ENCODE peak calls at places on chromosomes 1 and 21, in six cellular contexts. T is CD4-positive, CD25-positive, alpha-beta regulatory T cell; L is uterus; S is neuronal stem cell; W is breast epithelium; A is effector memory CD4-positive, alpha-beta T cell. J is an unnamed sample.

GRCh38 chr21:39662411-39662953 is 49.7 kb downstream of the B3GALT5 start:
- DNase-seq in T (no peak), L (no peak), S (no peak), W (no peak), A (no peak), J (no peak)

GRCh38 chr1:155323729-155324040 is 3.0 kb downstream of the RUSC1 start:
- DNase-seq in T (peak), L (peak), S (peak), W (peak), A (peak), J (peak)

GRCh38 chr1:17167783-17168479 is 37.0 kb upstream of the PADI1 start:
- DNase-seq in T (no peak), L (no peak), S (no peak), W (no peak), A (no peak), J (no peak)

GRCh38 chr1:4594286-4594991 is 60.0 kb upstream of the AJAP1 start:
- DNase-seq in T (no peak), L (no peak), S (no peak), W (no peak), A (no peak), J (no peak)

GRCh38 chr1:175600721-175601440 is 142.5 kb downstream of the TNR start:
- DNase-seq in T (no peak), L (no peak), S (no peak), W (no peak), A (no peak), J (peak)

GRCh38 chr1:224047538-224047937 is 66.4 kb upstream of the FBXO28 start:
- DNase-seq in T (no peak), L (no peak), S (no peak), W (no peak), A (no peak), J (no peak)

GRCh38 chr1:158285756-158286241 is 3.9 kb upstream of the CD1C start:
- DNase-seq in T (no peak), L (no peak), S (no peak), W (no peak), A (no peak), J (peak)

GRCh38 chr1:45669379-45669778 is 17.0 kb downstream of the GPBP1L1 start:
- DNase-seq in T (no peak), L (no peak), S (no peak), W (no peak), A (no peak), J (no peak)

GRCh38 chr1:234214129-234214910 is 158.9 kb upstream of the COA6 start:
- DNase-seq in T (peak), L (no peak), S (peak), W (peak), A (no peak), J (peak)

GRCh38 chr1:200337831-200338230 is 72.0 kb downstream of the ZNF281 start:
- DNase-seq in T (no peak), L (no peak), S (no peak), W (no peak), A (no peak), J (no peak)

GRCh38 chr1:200336111-200336845 is 73.6 kb downstream of the ZNF281 start:
- DNase-seq in T (no peak), L (no peak), S (no peak), W (no peak), A (no peak), J (no peak)

GRCh38 chr1:200334661-200335256 is 75.1 kb downstream of the ZNF281 start:
- DNase-seq in T (no peak), L (no peak), S (no peak), W (no peak), A (no peak), J (no peak)

GRCh38 chr1:200337410-200337809 is 72.4 kb downstream of the ZNF281 start:
- DNase-seq in T (no peak), L (no peak), S (no peak), W (no peak), A (no peak), J (no peak)

DNA sequence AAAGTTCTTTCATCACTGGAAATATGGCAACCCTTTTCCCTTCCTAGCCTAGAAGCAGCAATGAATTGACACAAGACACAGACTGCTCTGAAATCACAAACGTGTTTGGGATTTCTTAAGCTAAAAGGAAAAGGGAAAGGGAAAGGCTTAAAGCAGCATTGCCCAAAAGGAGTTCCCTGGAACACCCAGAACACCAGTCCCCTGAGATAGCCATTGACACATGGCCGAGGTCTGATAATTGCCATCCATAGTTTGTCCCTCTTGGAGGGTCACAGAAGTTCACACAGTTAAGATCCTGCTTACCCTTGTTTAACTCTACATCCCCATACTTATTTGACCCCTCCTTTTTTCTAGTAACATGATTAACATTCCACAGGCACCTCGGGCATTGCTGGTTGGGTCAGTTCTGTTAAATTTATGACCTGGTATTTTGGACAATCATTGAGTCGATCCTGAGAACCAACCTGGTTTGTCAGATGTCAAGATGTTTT is 72.9 kb downstream of the ZNF281 start:
- DNase-seq in T (no peak), L (no peak), S (no peak), W (no peak), A (no peak), J (no peak)
- H3K4me3 ChIP-seq in T (peak), L (no peak), S (no peak), W (no peak), A (no peak), J (no peak)

GRCh38 chr1:220251272-220251671 is 21.0 kb downstream of the RAB3GAP2 start:
- DNase-seq in T (no peak), L (no peak), S (no peak), W (no peak), A (no peak), J (no peak)

GRCh38 chr1:220249522-220249921 is 22.7 kb downstream of the RAB3GAP2 start:
- DNase-seq in T (no peak), L (no peak), S (no peak), W (no peak), A (no peak), J (no peak)

DNA sequence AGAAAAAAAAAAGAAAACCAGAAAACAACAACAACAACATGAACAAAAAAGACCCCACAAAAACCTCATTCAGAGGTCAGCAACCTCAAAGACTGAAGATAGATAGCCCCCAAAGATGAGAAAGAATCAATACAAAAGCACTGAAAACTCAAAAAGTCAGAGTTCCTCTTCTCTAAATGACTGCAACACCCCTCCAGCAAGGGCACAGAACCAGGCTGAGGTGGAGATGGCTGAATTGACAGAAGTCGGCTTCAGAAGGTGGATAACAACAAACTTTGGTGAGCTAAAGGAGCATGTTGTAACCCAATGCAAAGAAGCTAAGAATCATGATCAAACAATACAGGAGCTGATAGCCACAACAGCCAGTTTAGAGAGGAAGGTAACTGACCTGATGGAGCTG is 17.0 kb downstream of the RAB3GAP2 start:
- DNase-seq in T (no peak), L (no peak), S (no peak), W (no peak), A (no peak), J (no peak)
- H3K4me3 ChIP-seq in T (no peak), L (no peak), S (no peak), W (no peak), A (no peak), J (no peak)

GRCh38 chr1:54407957-54408700 is 1.9 kb upstream of the SSBP3 start:
- DNase-seq in T (no peak), L (peak), S (no peak), W (no peak), A (no peak), J (no peak)
- H3K4me3 ChIP-seq in T (peak), L (no peak), S (peak), W (peak), A (no peak), J (no peak)

GRCh38 chr1:173508541-173508940 is 31.4 kb downstream of the PRDX6 start:
- DNase-seq in T (no peak), L (no peak), S (no peak), W (no peak), A (no peak), J (no peak)

GRCh38 chr1:173507205-173507846 is 30.2 kb downstream of the PRDX6 start:
- DNase-seq in T (no peak), L (no peak), S (peak), W (no peak), A (no peak), J (no peak)

GRCh38 chr1:173506437-173506836 is 29.3 kb downstream of the PRDX6 start:
- DNase-seq in T (no peak), L (no peak), S (no peak), W (no peak), A (no peak), J (no peak)

GRCh38 chr1:173509797-173510196 is 32.7 kb downstream of the PRDX6 start:
- DNase-seq in T (no peak), L (no peak), S (no peak), W (no peak), A (no peak), J (no peak)

DNA sequence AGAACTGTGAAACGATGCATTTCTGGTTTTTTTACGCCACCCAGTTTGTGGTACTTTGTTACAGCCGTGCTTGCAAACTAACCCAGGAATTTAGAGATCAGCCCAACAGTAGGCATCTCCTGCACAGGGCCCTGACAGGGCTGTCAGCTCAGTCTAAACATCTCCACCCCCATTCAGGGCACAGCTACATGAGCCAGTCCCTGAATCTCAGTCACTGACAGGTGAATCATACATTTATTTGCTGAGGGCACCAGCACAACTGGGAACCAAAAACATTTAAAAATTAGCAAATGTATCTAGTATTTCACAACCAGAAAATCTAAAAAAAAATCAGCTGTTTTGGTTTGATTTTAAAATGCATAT is 30.7 kb downstream of the PRDX6 start:
- DNase-seq in T (no peak), L (no peak), S (no peak), W (no peak), A (no peak), J (no peak)
- H3K4me3 ChIP-seq in T (no peak), L (no peak), S (peak), W (no peak), A (no peak), J (no peak)

GRCh38 chr1:19662313-19662712 is 2.4 kb upstream of the HTR6 start:
- DNase-seq in T (no peak), L (no peak), S (no peak), W (no peak), A (no peak), J (no peak)

GRCh38 chr1:19666139-19666465 is 1.4 kb downstream of the HTR6 start:
- DNase-seq in T (no peak), L (no peak), S (no peak), W (no peak), A (no peak), J (no peak)

GRCh38 chr1:19664453-19665043 is at the start of gene HTR6:
- DNase-seq in T (no peak), L (no peak), S (no peak), W (no peak), A (peak), J (peak)

GRCh38 chr1:19665044-19665455 is 375 bp downstream of the HTR6 start:
- DNase-seq in T (no peak), L (no peak), S (no peak), W (no peak), A (no peak), J (no peak)

DNA sequence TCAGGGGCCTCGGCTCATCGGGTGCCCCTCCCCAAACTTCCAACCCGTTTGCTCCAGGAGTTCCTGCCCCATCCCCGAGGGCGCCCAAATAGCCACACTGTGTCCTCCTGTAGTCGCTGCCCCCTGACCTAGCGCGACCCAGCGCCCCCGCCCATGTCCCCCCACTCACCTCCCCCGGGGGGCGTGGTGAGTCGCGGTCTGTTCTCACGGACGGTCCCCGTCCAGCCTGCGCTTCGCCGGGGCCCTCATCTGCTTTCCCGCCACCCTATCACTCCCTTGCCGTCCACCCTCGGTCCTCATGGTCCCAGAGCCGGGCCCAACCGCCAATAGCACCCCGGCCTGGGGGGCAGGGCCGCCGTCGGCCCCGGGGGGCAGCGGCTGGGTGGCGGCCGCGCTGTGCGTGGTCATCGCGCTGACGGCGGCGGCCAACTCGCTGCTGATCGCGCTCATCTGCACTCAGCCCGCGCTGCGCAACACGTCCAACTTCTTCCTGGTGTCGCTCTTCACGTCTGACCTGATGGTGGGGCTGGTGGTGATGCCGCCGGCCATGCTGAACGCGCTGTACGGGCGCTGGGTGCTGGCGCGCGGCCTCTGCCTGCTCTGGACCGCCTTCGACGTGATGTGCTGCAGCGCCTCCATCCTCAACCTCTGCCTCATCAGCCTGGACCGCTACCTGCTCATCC is 922 bp downstream of the HTR6 start:
- DNase-seq in T (no peak), L (no peak), S (no peak), W (no peak), A (no peak), J (no peak)
- H3K4me3 ChIP-seq in T (no peak), L (no peak), S (no peak), W (peak), A (peak), J (peak)

GRCh38 chr1:246790364-246790763 is 66.2 kb downstream of the SCCPDH start:
- DNase-seq in T (no peak), L (no peak), S (no peak), W (no peak), A (no peak), J (no peak)

GRCh38 chr1:246790833-246791232 is 66.6 kb downstream of the SCCPDH start:
- DNase-seq in T (no peak), L (no peak), S (no peak), W (no peak), A (no peak), J (no peak)

GRCh38 chr1:246787781-246788513 is 63.7 kb downstream of the SCCPDH start:
- DNase-seq in T (no peak), L (no peak), S (no peak), W (no peak), A (no peak), J (no peak)

GRCh38 chr1:246789454-246790339 is 65.5 kb downstream of the SCCPDH start:
- DNase-seq in T (no peak), L (no peak), S (no peak), W (no peak), A (no peak), J (no peak)

DNA sequence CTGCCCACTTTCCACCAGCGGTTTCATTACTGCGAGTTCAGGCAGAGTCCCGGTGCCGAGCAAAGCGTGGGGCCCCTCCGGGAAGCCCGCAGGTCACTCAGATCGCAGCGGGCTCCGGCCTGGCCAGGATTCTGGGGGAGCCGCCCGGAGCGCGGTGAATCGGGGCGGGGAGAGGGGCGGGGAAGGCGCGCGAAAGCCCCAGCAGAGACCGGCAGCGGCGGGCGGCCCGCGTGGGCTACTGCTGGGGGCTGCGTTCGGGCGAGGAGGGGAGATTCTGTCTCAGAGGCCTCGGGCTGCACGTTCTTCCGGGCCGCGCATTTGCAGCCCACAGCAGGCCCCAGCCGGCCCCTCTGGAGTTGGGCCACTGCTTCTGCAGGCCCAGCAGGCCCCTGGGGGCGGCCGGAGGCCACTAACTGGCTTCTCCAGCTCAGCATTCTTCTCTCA is 64.7 kb downstream of the SCCPDH start:
- DNase-seq in T (no peak), L (no peak), S (no peak), W (no peak), A (no peak), J (no peak)
- H3K4me3 ChIP-seq in T (no peak), L (peak), S (no peak), W (peak), A (no peak), J (no peak)

DNA sequence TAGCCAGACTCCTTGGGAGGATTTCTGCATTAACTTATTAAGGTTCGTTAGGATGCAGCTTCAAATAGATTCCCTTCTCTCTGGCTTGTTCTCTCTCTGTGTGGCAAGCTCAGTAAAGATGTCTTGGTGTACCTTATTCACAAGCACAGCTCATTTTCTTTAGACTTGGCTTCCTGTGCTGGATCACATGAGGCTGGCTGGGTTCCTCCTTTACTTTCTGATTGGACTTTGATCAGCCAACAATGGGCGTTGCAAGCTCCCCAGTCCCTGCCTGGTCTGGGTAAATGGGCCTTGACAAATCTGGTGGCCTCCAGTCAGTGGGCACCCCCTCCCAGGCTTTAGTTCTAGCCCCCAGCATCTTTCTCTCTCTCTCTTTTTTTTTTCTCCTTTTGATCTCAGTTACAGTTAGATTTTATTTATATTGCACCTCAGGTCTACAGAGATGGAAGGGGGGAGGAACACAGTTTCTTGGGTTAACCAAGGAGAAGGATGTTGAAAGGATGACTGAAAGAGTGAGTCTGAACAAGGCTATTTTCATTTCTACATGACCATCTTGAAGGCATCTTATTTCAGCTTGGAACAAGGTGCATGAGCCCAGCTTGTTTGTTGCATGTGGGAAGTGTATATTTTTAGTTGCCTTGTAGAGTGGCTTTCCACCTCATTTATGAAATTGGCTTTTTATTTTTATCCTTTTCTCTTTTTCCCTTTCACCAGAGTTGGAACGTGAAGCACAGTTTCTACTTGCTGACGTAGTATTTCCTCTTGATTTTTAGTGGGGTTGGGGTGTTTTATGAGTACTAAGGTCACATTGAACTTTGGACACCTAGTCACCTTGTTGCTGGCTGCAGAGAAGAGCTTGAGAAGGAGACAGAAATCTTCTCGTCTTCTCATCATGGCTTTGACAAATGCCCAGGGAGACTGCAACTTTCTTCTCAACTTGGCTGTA is 77.1 kb downstream of the PBX1 start:
- DNase-seq in T (no peak), L (peak), S (no peak), W (no peak), A (no peak), J (no peak)
- H3K4me3 ChIP-seq in T (no peak), L (no peak), S (no peak), W (no peak), A (no peak), J (no peak)

GRCh38 chr1:39635871-39636210 is 3.6 kb downstream of the HEYL start:
- DNase-seq in T (no peak), L (no peak), S (no peak), W (no peak), A (no peak), J (no peak)
- H3K4me3 ChIP-seq in T (no peak), L (no peak), S (no peak), W (no peak), A (no peak), J (no peak)

DNA sequence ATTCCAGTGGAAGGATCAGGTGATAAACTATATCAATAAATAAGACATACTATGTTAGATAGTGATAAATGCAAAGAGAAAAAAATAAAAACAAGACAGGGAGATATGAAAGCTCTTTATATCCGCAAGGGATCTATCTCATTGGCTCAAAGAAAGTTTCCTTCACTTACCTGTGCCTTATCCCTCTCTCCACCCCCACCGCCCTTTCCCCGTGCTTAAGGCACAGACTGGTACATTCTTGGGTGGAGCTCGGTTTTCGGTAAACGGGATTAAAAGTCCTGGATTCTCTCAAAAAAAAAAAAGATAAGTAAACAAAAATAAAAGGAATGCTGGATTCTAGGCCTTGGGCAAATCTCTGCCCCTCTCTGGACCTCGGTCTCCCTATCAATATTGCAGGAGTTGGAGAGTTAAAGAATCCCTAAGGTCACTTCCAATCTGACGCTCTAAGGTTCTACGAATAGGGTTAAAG is 593 bp upstream of the DNAJC16 start:
- DNase-seq in T (peak), L (peak), S (no peak), W (no peak), A (no peak), J (no peak)
- H3K4me3 ChIP-seq in T (peak), L (peak), S (peak), W (peak), A (peak), J (peak)

J was measured in GM06990.